ENCODE peak calls at places on chromosomes 6 and 20, in six cellular contexts. H is fibroblast of mammary gland; S is AG20443; O is stimulated activated CD4-positive, alpha-beta T cell treated with anti-CD3 and anti-CD28 coated beads, Interleukin-2, amount 100 ng/mL, for 48 hours; G is CD4-positive, alpha-beta T cell; F is HFFc6. D is an unnamed sample.

GRCh38 chr6:35048631-35049083 is 92.5 kb downstream of the TCP11 start:
- DNase-seq in H (peak; percentile 85), F (no peak), O (no peak), S (no peak), G (peak; percentile 18), D (peak; percentile 98)

GRCh38 chr6:165220030-165220429 is 89.4 kb downstream of the C6orf118 start:
- DNase-seq in O (no peak), H (no peak), G (no peak), F (no peak), S (no peak), D (no peak)

GRCh38 chr20:58146761-58147160 is 81.7 kb downstream of the ANKRD60 start:
- DNase-seq in G (no peak), H (no peak), F (no peak), S (no peak), O (no peak), D (no peak)

GRCh38 chr20:2122921-2123320 is 21.3 kb downstream of the STK35 start:
- DNase-seq in H (peak; percentile 90), F (no peak), O (no peak), S (peak; percentile 38), G (no peak), D (no peak)

GRCh38 chr6:161882196-161882595 is 608.3 kb upstream of the AGPAT4 start:
- DNase-seq in F (no peak), G (no peak), S (no peak), H (no peak), O (no peak), D (no peak)

GRCh38 chr20:2296545-2297351 is 947 bp downstream of the TGM3 start:
- DNase-seq in H (no peak), O (no peak), F (no peak), G (no peak), S (no peak), D (no peak)

GRCh38 chr20:36349384-36350170 is 43.4 kb downstream of the DLGAP4 start:
- DNase-seq in O (no peak), F (peak; percentile 26), S (no peak), G (no peak), H (no peak), D (no peak)

GRCh38 chr20:46137816-46138215 is 19.7 kb downstream of the CD40 start:
- DNase-seq in S (no peak), F (no peak), H (no peak), O (no peak), G (no peak), D (no peak)

GRCh38 chr6:152552616-152553209 is 84.4 kb downstream of the SYNE1 start:
- DNase-seq in G (no peak), S (peak; percentile 78), O (peak; percentile 5), F (peak; percentile 40), H (peak; percentile 77), D (peak; percentile 92)

GRCh38 chr6:33679761-33680160 is 31.7 kb downstream of the UQCC2 start:
- DNase-seq in G (no peak), H (no peak), S (no peak), O (no peak), F (no peak), D (no peak)

GRCh38 chr6:46953921-46954320 is 32.2 kb upstream of the ADGRF5 start:
- DNase-seq in F (no peak), O (no peak), H (no peak), S (no peak), G (no peak), D (peak; percentile 57)